ENCODE peak calls at places on chromosome 2, in five cellular contexts. One of them, this sample, is unnamed.

GRCh38 chr2:205734436-205734835 is 52.1 kb downstream of the NRP2 start:
- DNase-seq in hepatocyte: peak
- DNase-seq in epithelial cell of esophagus: peak
- DNase-seq in hypothalamus: peak
- DNase-seq in activated effector memory CD4-positive, alpha-beta T cell treated with Interleukin-2 at 50 U/mL for 16 hours: no peak
- DNase-seq in this sample: peak

GRCh38 chr2:85131116-85131515 is 2.1 kb upstream of the TCF7L1 start:
- DNase-seq in hepatocyte: peak
- DNase-seq in hypothalamus: no peak
- DNase-seq in activated effector memory CD4-positive, alpha-beta T cell treated with Interleukin-2 at 50 U/mL for 16 hours: no peak
- DNase-seq in epithelial cell of esophagus: peak
- DNase-seq in this sample: no peak

GRCh38 chr2:23589220-23589647 is 204.3 kb downstream of the KLHL29 start:
- DNase-seq in hypothalamus: no peak
- DNase-seq in epithelial cell of esophagus: no peak
- DNase-seq in hepatocyte: no peak
- DNase-seq in activated effector memory CD4-positive, alpha-beta T cell treated with Interleukin-2 at 50 U/mL for 16 hours: no peak
- DNase-seq in this sample: no peak

GRCh38 chr2:66024396-66024795 is 410.5 kb upstream of the MEIS1 start:
- DNase-seq in activated effector memory CD4-positive, alpha-beta T cell treated with Interleukin-2 at 50 U/mL for 16 hours: no peak
- DNase-seq in epithelial cell of esophagus: peak
- DNase-seq in hypothalamus: no peak
- DNase-seq in hepatocyte: peak
- DNase-seq in this sample: no peak

GRCh38 chr2:224369028-224369632 is 32.8 kb downstream of the FAM124B start:
- DNase-seq in activated effector memory CD4-positive, alpha-beta T cell treated with Interleukin-2 at 50 U/mL for 16 hours: no peak
- DNase-seq in hypothalamus: no peak
- DNase-seq in epithelial cell of esophagus: peak
- DNase-seq in hepatocyte: peak
- DNase-seq in this sample: no peak

GRCh38 chr2:12032975-12033374 is 286.5 kb downstream of the LPIN1 start:
- DNase-seq in hepatocyte: no peak
- DNase-seq in hypothalamus: no peak
- DNase-seq in activated effector memory CD4-positive, alpha-beta T cell treated with Interleukin-2 at 50 U/mL for 16 hours: no peak
- DNase-seq in epithelial cell of esophagus: no peak
- DNase-seq in this sample: no peak

GRCh38 chr2:107278672-107279071 is 392.7 kb upstream of the ST6GAL2 start:
- DNase-seq in activated effector memory CD4-positive, alpha-beta T cell treated with Interleukin-2 at 50 U/mL for 16 hours: no peak
- DNase-seq in epithelial cell of esophagus: no peak
- DNase-seq in hypothalamus: no peak
- DNase-seq in hepatocyte: no peak
- DNase-seq in this sample: no peak

GRCh38 chr2:44880125-44880483 is 61.4 kb upstream of the SIX3 start:
- DNase-seq in hepatocyte: no peak
- DNase-seq in activated effector memory CD4-positive, alpha-beta T cell treated with Interleukin-2 at 50 U/mL for 16 hours: no peak
- DNase-seq in epithelial cell of esophagus: no peak
- DNase-seq in hypothalamus: no peak
- DNase-seq in this sample: no peak

GRCh38 chr2:2328847-2329246 is 2.2 kb downstream of the MYT1L start:
- DNase-seq in hypothalamus: no peak
- DNase-seq in epithelial cell of esophagus: peak
- DNase-seq in hepatocyte: peak
- DNase-seq in activated effector memory CD4-positive, alpha-beta T cell treated with Interleukin-2 at 50 U/mL for 16 hours: no peak
- DNase-seq in this sample: no peak

GRCh38 chr2:26587966-26588365 is 53.2 kb downstream of the CIB4 start:
- DNase-seq in hepatocyte: no peak
- DNase-seq in epithelial cell of esophagus: no peak
- DNase-seq in hypothalamus: no peak
- DNase-seq in activated effector memory CD4-positive, alpha-beta T cell treated with Interleukin-2 at 50 U/mL for 16 hours: no peak
- DNase-seq in this sample: no peak

GRCh38 chr2:165857881-165858280 is 63.8 kb upstream of the GALNT3 start:
- DNase-seq in epithelial cell of esophagus: no peak
- DNase-seq in activated effector memory CD4-positive, alpha-beta T cell treated with Interleukin-2 at 50 U/mL for 16 hours: no peak
- DNase-seq in hypothalamus: no peak
- DNase-seq in hepatocyte: no peak
- DNase-seq in this sample: no peak

GRCh38 chr2:81703831-81704230 is 1399.3 kb upstream of the LRRTM1 start:
- DNase-seq in hepatocyte: no peak
- DNase-seq in hypothalamus: no peak
- DNase-seq in activated effector memory CD4-positive, alpha-beta T cell treated with Interleukin-2 at 50 U/mL for 16 hours: no peak
- DNase-seq in epithelial cell of esophagus: no peak
- DNase-seq in this sample: no peak

GRCh38 chr2:99184811-99185210 is 3.8 kb downstream of the MRPL30 start:
- DNase-seq in hypothalamus: no peak
- DNase-seq in epithelial cell of esophagus: no peak
- DNase-seq in hepatocyte: no peak
- DNase-seq in activated effector memory CD4-positive, alpha-beta T cell treated with Interleukin-2 at 50 U/mL for 16 hours: no peak
- DNase-seq in this sample: no peak

GRCh38 chr2:33267745-33268144 is 208.7 kb upstream of the RASGRP3 start:
- DNase-seq in activated effector memory CD4-positive, alpha-beta T cell treated with Interleukin-2 at 50 U/mL for 16 hours: no peak
- DNase-seq in epithelial cell of esophagus: peak
- DNase-seq in hepatocyte: no peak
- DNase-seq in hypothalamus: no peak
- DNase-seq in this sample: no peak

GRCh38 chr2:10547011-10547410 is 98.9 kb upstream of the ODC1 start:
- DNase-seq in hepatocyte: no peak
- DNase-seq in activated effector memory CD4-positive, alpha-beta T cell treated with Interleukin-2 at 50 U/mL for 16 hours: no peak
- DNase-seq in epithelial cell of esophagus: peak
- DNase-seq in hypothalamus: no peak
- DNase-seq in this sample: no peak

GRCh38 chr2:36482576-36483214 is 115.3 kb downstream of the FEZ2 start:
- DNase-seq in activated effector memory CD4-positive, alpha-beta T cell treated with Interleukin-2 at 50 U/mL for 16 hours: no peak
- DNase-seq in hepatocyte: peak
- DNase-seq in epithelial cell of esophagus: peak
- DNase-seq in hypothalamus: no peak
- DNase-seq in this sample: no peak

GRCh38 chr2:20972110-20972509 is 71.8 kb downstream of the APOB start:
- DNase-seq in hypothalamus: no peak
- DNase-seq in hepatocyte: no peak
- DNase-seq in activated effector memory CD4-positive, alpha-beta T cell treated with Interleukin-2 at 50 U/mL for 16 hours: no peak
- DNase-seq in epithelial cell of esophagus: peak
- DNase-seq in this sample: no peak

GRCh38 chr2:133377021-133377481 is 191.2 kb downstream of the NCKAP5 start:
- DNase-seq in activated effector memory CD4-positive, alpha-beta T cell treated with Interleukin-2 at 50 U/mL for 16 hours: no peak
- DNase-seq in hypothalamus: no peak
- DNase-seq in hepatocyte: no peak
- DNase-seq in epithelial cell of esophagus: peak
- DNase-seq in this sample: no peak

GRCh38 chr2:47225061-47225783 is 70.1 kb upstream of the STPG4 start:
- DNase-seq in activated effector memory CD4-positive, alpha-beta T cell treated with Interleukin-2 at 50 U/mL for 16 hours: no peak
- DNase-seq in epithelial cell of esophagus: peak
- DNase-seq in hepatocyte: peak
- DNase-seq in hypothalamus: no peak
- DNase-seq in this sample: no peak

GRCh38 chr2:173521450-173522192 is 166.9 kb downstream of the CDCA7 start:
- DNase-seq in activated effector memory CD4-positive, alpha-beta T cell treated with Interleukin-2 at 50 U/mL for 16 hours: no peak
- DNase-seq in hepatocyte: no peak
- DNase-seq in epithelial cell of esophagus: peak
- DNase-seq in hypothalamus: no peak
- DNase-seq in this sample: no peak